ENCODE peak calls at places on chromosomes 1 and 21, in nine cellular contexts. A, X, D, M, Q, S, K, E and H are unnamed samples. For H3K4me1, the result is how much of the 10 kb centered on the place peaks cover.

GRCh38 chr1:205447457-205448415 is 8.1 kb downstream of the BLACAT1 start:
- DNase-seq in A (no peak), X (no peak), D (no peak), M (peak), Q (no peak), S (no peak), K (no peak), E (no peak), H (no peak)

GRCh38 chr1:221720545-221720944 is 21.3 kb downstream of the DUSP10 start:
- DNase-seq in A (no peak), X (no peak), D (no peak), M (no peak), Q (no peak), S (no peak), K (no peak), E (no peak), H (no peak)

GRCh38 chr1:117682372-117682771 is 76.5 kb downstream of the TENT5C start:
- DNase-seq in A (no peak), X (no peak), D (peak), M (no peak), Q (no peak), S (no peak), K (no peak), E (no peak), H (no peak)

GRCh38 chr1:1283821-1284220 is 3.6 kb downstream of the SCNN1D start:
- DNase-seq in A (peak), X (no peak), D (no peak), M (peak), Q (peak), S (no peak), K (no peak), E (no peak), H (no peak)

GRCh38 chr21:45938811-45939520 is 42.6 kb upstream of the COL6A1 start:
- DNase-seq in A (no peak), X (no peak), D (no peak), M (no peak), Q (no peak), S (no peak), K (no peak), E (no peak), H (no peak)

GRCh38 chr1:40392206-40392605 is 18.7 kb downstream of the SMAP2 start:
- DNase-seq in A (no peak), X (no peak), D (no peak), M (no peak), Q (no peak), S (no peak), K (no peak), E (peak), H (no peak)

GRCh38 chr1:68231627-68232303 is 558 bp downstream of the WLS start:
- DNase-seq in A (peak), X (peak), D (peak), M (no peak), Q (peak), S (peak), K (peak), E (peak), H (no peak)

GRCh38 chr1:69513621-69514020 is 54.1 kb upstream of the LRRC7 start:
- DNase-seq in A (no peak), X (no peak), D (no peak), M (no peak), Q (no peak), S (no peak), K (no peak), E (peak), H (no peak)

GRCh38 chr1:203147376-203147775 is 19.9 kb downstream of the ADORA1 start:
- DNase-seq in A (no peak), X (no peak), D (no peak), M (no peak), Q (no peak), S (no peak), K (no peak), E (no peak), H (peak)

GRCh38 chr1:2180297-2181245 is 14.0 kb downstream of the FAAP20 start:
- DNase-seq in A (no peak), X (no peak), D (no peak), M (no peak), Q (no peak), S (no peak), K (no peak), E (no peak), H (no peak)

GRCh38 chr1:92461364-92462097 is 25.2 kb downstream of the GFI1 start:
- DNase-seq in A (no peak), X (no peak), D (no peak), M (no peak), Q (no peak), S (no peak), K (no peak), E (no peak), H (no peak)

GRCh38 chr21:45982758-45983731 is 1.5 kb downstream of the COL6A1 start:
- DNase-seq in A (peak), X (peak), D (peak), M (no peak), Q (peak), S (no peak), K (no peak), E (no peak), H (no peak)

GRCh38 chr1:155472491-155472890 is 90.1 kb downstream of the ASH1L start:
- DNase-seq in A (no peak), X (no peak), D (no peak), M (no peak), Q (no peak), S (no peak), K (no peak), E (no peak), H (no peak)

GRCh38 chr1:199336745-199337640 is 690.5 kb upstream of the NR5A2 start:
- DNase-seq in A (peak), X (no peak), D (no peak), M (no peak), Q (no peak), S (no peak), K (no peak), E (no peak), H (no peak)

GRCh38 chr21:41570791-41571355 is 62.9 kb upstream of the TMPRSS2 start:
- DNase-seq in A (no peak), X (no peak), D (no peak), M (no peak), Q (no peak), S (no peak), K (no peak), E (no peak), H (no peak)

GRCh38 chr1:235100124-235100801 is 28.4 kb downstream of the TOMM20 start:
- DNase-seq in A (no peak), X (no peak), D (no peak), M (no peak), Q (no peak), S (no peak), K (peak), E (no peak), H (no peak)

GRCh38 chr1:174398246-174398645 is 49.5 kb upstream of the GPR52 start:
- DNase-seq in A (no peak), X (no peak), D (no peak), M (no peak), Q (no peak), S (no peak), K (no peak), E (peak), H (no peak)

GRCh38 chr1:31568895-31569655 is 7.2 kb upstream of the TINAGL1 start:
- DNase-seq in A (no peak), X (no peak), D (peak), M (no peak), Q (no peak), S (no peak), K (no peak), E (no peak), H (no peak)

GRCh38 chr1:31790140-31790539 is 25.7 kb downstream of the SPOCD1 start:
- DNase-seq in A (no peak), X (peak), D (no peak), M (no peak), Q (no peak), S (no peak), K (no peak), E (no peak), H (no peak)

GRCh38 chr1:52955129-52955970 is 28.3 kb downstream of the SCP2 start:
- DNase-seq in A (no peak), X (no peak), D (no peak), M (no peak), Q (no peak), S (peak), K (peak), E (peak), H (no peak)

GRCh38 chr1:237042892-237043576 is 1.1 kb downstream of the RYR2 start:
- DNase-seq in A (no peak), X (no peak), D (peak), M (no peak), Q (no peak), S (no peak), K (no peak), E (no peak), H (no peak)

GRCh38 chr1:228862542-228863505 is 127.5 kb downstream of the RHOU start:
- DNase-seq in A (no peak), X (no peak), D (no peak), M (no peak), Q (no peak), S (no peak), K (no peak), E (no peak), H (no peak)

GRCh38 chr1:231095595-231095994 is 55.5 kb upstream of the FAM89A start:
- DNase-seq in A (no peak), X (no peak), D (no peak), M (no peak), Q (no peak), S (no peak), K (no peak), E (no peak), H (no peak)

GRCh38 chr1:231776006-231776707 is 149.6 kb downstream of the DISC1 start:
- DNase-seq in A (no peak), X (no peak), D (no peak), M (no peak), Q (no peak), S (no peak), K (no peak), E (no peak), H (no peak)

GRCh38 chr1:206776239-206776638 is 3.9 kb upstream of the IL10 start:
- DNase-seq in A (no peak), X (no peak), D (no peak), M (peak), Q (no peak), S (no peak), K (no peak), E (no peak), H (no peak)

GRCh38 chr1:206770531-206771352 is at the start of gene IL19:
- DNase-seq in A (no peak), X (no peak), D (peak), M (peak), Q (peak), S (no peak), K (peak), E (no peak), H (no peak)

GRCh38 chr1:206772228-206773002 is at the start of gene IL10:
- DNase-seq in A (no peak), X (no peak), D (peak), M (no peak), Q (peak), S (no peak), K (peak), E (no peak), H (no peak)

GRCh38 chr1:206771353-206771722 is 765 bp downstream of the IL19 start:
- DNase-seq in A (no peak), X (no peak), D (no peak), M (no peak), Q (no peak), S (no peak), K (no peak), E (no peak), H (no peak)

DNA sequence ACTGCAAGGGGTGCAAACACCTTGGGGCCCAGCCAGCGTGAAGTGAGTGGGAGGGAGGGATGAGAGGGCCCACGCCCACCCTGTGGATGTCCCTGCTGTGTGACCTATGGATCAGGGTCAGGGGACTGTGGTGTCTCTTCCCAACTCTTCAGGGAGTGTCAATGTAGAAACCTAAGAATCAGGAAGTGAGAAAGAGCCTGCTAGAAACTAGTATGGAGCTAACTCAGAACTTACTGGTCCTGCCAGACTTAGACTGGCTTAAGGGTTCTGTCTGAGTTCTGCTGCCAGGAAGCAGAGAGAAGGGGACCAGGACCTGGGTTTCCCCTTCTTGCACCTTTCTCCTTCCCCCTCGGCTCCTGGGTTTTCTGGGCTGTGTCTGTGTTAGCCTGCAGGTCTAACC is 1.8 kb upstream of the IL10 start:
- DNase-seq in A (no peak), X (no peak), D (no peak), M (no peak), Q (no peak), S (no peak), K (no peak), E (no peak), H (no peak)
- H3K4me1 ChIP-seq in A (under half), X (under half), D (under half), M (under half), Q (under half), S (under half), K (under half), E (under half), H (under half)

DNA sequence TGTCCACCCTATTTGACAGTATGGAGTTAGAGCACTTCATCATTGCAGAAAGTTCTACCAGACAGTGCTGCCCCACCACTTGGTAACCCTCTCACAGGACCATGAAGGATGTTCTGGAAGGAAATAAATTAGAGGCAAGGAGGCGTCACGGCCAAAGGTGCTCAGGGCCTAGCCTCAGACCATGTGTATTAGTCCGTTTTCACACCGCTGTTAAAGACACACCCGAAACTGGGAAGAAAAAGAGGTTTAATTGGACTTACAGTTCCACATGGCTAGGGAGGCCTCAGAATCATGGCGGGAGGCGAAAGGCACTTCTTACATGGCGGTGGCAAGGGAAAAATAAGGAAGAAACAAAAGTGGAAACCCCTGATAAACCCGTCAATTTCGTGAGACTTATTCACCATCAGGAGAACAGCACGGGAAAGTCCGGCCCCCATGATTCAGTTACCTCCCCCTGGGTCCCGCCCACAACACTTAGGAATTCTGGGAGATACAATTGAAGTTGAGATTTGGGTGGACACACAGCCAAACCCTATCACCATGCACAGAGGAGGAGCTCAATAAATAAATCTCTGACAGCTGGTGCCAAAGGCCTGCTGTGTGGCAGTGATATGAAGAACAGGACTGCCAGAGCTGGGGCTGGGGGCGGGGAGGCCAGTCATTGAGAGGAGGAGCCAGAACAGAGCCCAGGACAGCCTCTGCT is 75.8 kb downstream of the FHAD1 start:
- DNase-seq in A (peak), X (no peak), D (peak), M (no peak), Q (peak), S (peak), K (no peak), E (peak), H (no peak)
- H3K4me3 ChIP-seq in A (no peak), X (no peak), D (no peak), M (no peak), Q (no peak), S (no peak), K (no peak), E (no peak), H (no peak)

GRCh38 chr1:101259744-101260148 is 22.9 kb downstream of the S1PR1 start:
- DNase-seq in A (no peak), X (no peak), D (no peak), M (peak), Q (no peak), S (peak), K (no peak), E (peak), H (no peak)
- H3K4me1 ChIP-seq in A (under half), X (under half), D (under half), M (half or more), Q (under half), S (half or more), K (under half), E (under half), H (under half)

GRCh38 chr1:247243738-247244137 is 12.1 kb upstream of the VN1R5 start:
- DNase-seq in A (no peak), X (no peak), D (no peak), M (no peak), Q (no peak), S (no peak), K (no peak), E (no peak), H (no peak)
- H3K4me3 ChIP-seq in A (no peak), X (no peak), D (no peak), M (no peak), Q (no peak), S (no peak), K (no peak), E (no peak), H (no peak)

GRCh38 chr1:36160388-36160948 is 4.5 kb downstream of the MAP7D1 start:
- DNase-seq in A (no peak), X (no peak), D (no peak), M (no peak), Q (no peak), S (no peak), K (no peak), E (no peak), H (no peak)

GRCh38 chr1:36159614-36160387 is 3.8 kb downstream of the MAP7D1 start:
- DNase-seq in A (no peak), X (no peak), D (no peak), M (no peak), Q (no peak), S (no peak), K (no peak), E (no peak), H (no peak)

GRCh38 chr1:36161656-36162531 is 5.9 kb downstream of the MAP7D1 start:
- DNase-seq in A (peak), X (no peak), D (no peak), M (peak), Q (peak), S (peak), K (no peak), E (no peak), H (no peak)

GRCh38 chr1:36162680-36163079 is 6.7 kb downstream of the MAP7D1 start:
- DNase-seq in A (no peak), X (no peak), D (no peak), M (no peak), Q (no peak), S (no peak), K (no peak), E (no peak), H (no peak)

DNA sequence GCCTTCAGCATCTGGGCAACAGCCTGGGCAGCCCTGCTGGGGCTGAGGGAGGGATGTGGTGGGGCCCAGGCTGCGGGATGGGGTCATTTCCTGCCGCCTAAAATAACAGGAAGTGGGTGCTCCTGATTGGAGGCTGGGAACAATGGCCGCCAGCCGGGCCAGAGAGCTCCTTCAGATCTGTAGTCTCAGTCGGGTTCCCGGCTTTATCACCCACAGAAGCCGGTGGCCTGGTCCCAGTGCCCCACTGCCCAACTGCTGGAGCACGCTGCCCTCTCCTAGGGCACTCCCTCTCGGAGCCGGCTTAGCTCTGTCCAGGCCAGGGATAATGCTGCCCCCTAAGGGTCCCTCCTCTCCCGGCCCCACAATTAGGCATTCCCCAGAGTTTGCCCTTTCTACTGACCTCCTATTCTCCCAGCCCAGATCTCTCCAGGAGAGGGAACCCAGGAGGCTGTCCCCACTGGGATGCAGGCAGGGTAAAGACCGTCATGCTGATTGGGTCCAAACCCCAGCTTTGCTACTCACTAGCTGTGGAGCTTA is 5.1 kb downstream of the MAP7D1 start:
- DNase-seq in A (peak), X (peak), D (peak), M (no peak), Q (peak), S (peak), K (peak), E (peak), H (no peak)
- H3K4me1 ChIP-seq in A (under half), X (under half), D (half or more), M (half or more), Q (under half), S (half or more), K (under half), E (under half), H (under half)